ENCODE peak calls at places on chromosomes 6 and 20, in nine cellular contexts. One of them, this sample, is unnamed.
A peak's percentile ranks its signal among the peaks of the same experiment; 100 is the strongest.

GRCh38 chr6:154187203-154187602 is 148.2 kb downstream of the OPRM1 start:
- DNase-seq in prostate gland: no peak
- DNase-seq in SJSA1: no peak
- DNase-seq in spleen: no peak
- DNase-seq in neural progenitor cell: no peak
- DNase-seq in NT2/D1: no peak
- DNase-seq in cardiac muscle cell: no peak
- DNase-seq in left ventricle myocardium inferior: no peak
- DNase-seq in PC-3: no peak
- DNase-seq in this sample: no peak

GRCh38 chr20:54909702-54910101 is 434.3 kb downstream of the DOK5 start:
- DNase-seq in PC-3: no peak
- DNase-seq in neural progenitor cell: no peak
- DNase-seq in cardiac muscle cell: no peak
- DNase-seq in NT2/D1: no peak
- DNase-seq in prostate gland: no peak
- DNase-seq in SJSA1: no peak
- DNase-seq in left ventricle myocardium inferior: no peak
- DNase-seq in spleen: no peak
- DNase-seq in this sample: no peak

GRCh38 chr6:44512868-44513641 is 125.5 kb downstream of the CDC5L start:
- DNase-seq in left ventricle myocardium inferior: no peak
- DNase-seq in SJSA1: peak; percentile 41
- DNase-seq in PC-3: peak; percentile 25
- DNase-seq in cardiac muscle cell: no peak
- DNase-seq in neural progenitor cell: no peak
- DNase-seq in prostate gland: no peak
- DNase-seq in NT2/D1: no peak
- DNase-seq in spleen: no peak
- DNase-seq in this sample: no peak

GRCh38 chr6:142374965-142375733 is 73.3 kb downstream of the ADGRG6 start:
- DNase-seq in spleen: no peak
- DNase-seq in SJSA1: peak; percentile 60
- DNase-seq in NT2/D1: no peak
- DNase-seq in prostate gland: no peak
- DNase-seq in cardiac muscle cell: peak; percentile 43
- DNase-seq in left ventricle myocardium inferior: no peak
- DNase-seq in neural progenitor cell: no peak
- DNase-seq in PC-3: peak; percentile 95
- DNase-seq in this sample: no peak

GRCh38 chr6:158002249-158002950 is 20.7 kb downstream of the SYNJ2 start:
- DNase-seq in cardiac muscle cell: no peak
- DNase-seq in spleen: peak; percentile 46
- DNase-seq in NT2/D1: no peak
- DNase-seq in left ventricle myocardium inferior: peak; percentile 9
- DNase-seq in neural progenitor cell: no peak
- DNase-seq in PC-3: peak; percentile 79
- DNase-seq in prostate gland: peak; percentile 75
- DNase-seq in SJSA1: no peak
- DNase-seq in this sample: no peak

GRCh38 chr6:130945401-130945919 is 117.6 kb downstream of the EPB41L2 start:
- DNase-seq in spleen: no peak
- DNase-seq in NT2/D1: no peak
- DNase-seq in PC-3: peak; percentile 10
- DNase-seq in left ventricle myocardium inferior: no peak
- DNase-seq in cardiac muscle cell: no peak
- DNase-seq in prostate gland: no peak
- DNase-seq in SJSA1: no peak
- DNase-seq in neural progenitor cell: no peak
- DNase-seq in this sample: no peak

GRCh38 chr20:19598117-19598516 is 159.9 kb upstream of the RIN2 start:
- DNase-seq in prostate gland: no peak
- DNase-seq in spleen: no peak
- DNase-seq in SJSA1: no peak
- DNase-seq in neural progenitor cell: no peak
- DNase-seq in cardiac muscle cell: no peak
- DNase-seq in NT2/D1: peak; percentile 44
- DNase-seq in left ventricle myocardium inferior: no peak
- DNase-seq in PC-3: no peak
- DNase-seq in this sample: no peak

GRCh38 chr6:152356659-152357058 is 280.5 kb downstream of the SYNE1 start:
- DNase-seq in neural progenitor cell: peak; percentile 53
- DNase-seq in cardiac muscle cell: no peak
- DNase-seq in prostate gland: no peak
- DNase-seq in SJSA1: no peak
- DNase-seq in left ventricle myocardium inferior: no peak
- DNase-seq in PC-3: peak; percentile 62
- DNase-seq in NT2/D1: peak; percentile 15
- DNase-seq in spleen: no peak
- DNase-seq in this sample: no peak

GRCh38 chr20:45470939-45471338 is 1.4 kb downstream of the WFDC2 start:
- DNase-seq in SJSA1: no peak
- DNase-seq in NT2/D1: no peak
- DNase-seq in neural progenitor cell: peak; percentile 33
- DNase-seq in left ventricle myocardium inferior: no peak
- DNase-seq in spleen: no peak
- DNase-seq in prostate gland: no peak
- DNase-seq in cardiac muscle cell: peak; percentile 17
- DNase-seq in PC-3: no peak
- DNase-seq in this sample: no peak

GRCh38 chr6:84847349-84848160 is 83.2 kb upstream of the TBX18 start:
- DNase-seq in PC-3: peak; percentile 25
- DNase-seq in NT2/D1: no peak
- DNase-seq in prostate gland: no peak
- DNase-seq in spleen: no peak
- DNase-seq in neural progenitor cell: no peak
- DNase-seq in cardiac muscle cell: no peak
- DNase-seq in SJSA1: no peak
- DNase-seq in left ventricle myocardium inferior: no peak
- DNase-seq in this sample: no peak

GRCh38 chr6:37172991-37173572 is 3.1 kb downstream of the PIM1 start:
- DNase-seq in spleen: no peak
- DNase-seq in left ventricle myocardium inferior: no peak
- DNase-seq in PC-3: no peak
- DNase-seq in SJSA1: no peak
- DNase-seq in NT2/D1: no peak
- DNase-seq in cardiac muscle cell: no peak
- DNase-seq in prostate gland: no peak
- DNase-seq in neural progenitor cell: no peak
- DNase-seq in this sample: no peak

GRCh38 chr20:5710551-5710950 is 39.6 kb upstream of the SHLD1 start:
- DNase-seq in prostate gland: no peak
- DNase-seq in PC-3: no peak
- DNase-seq in NT2/D1: no peak
- DNase-seq in cardiac muscle cell: no peak
- DNase-seq in SJSA1: no peak
- DNase-seq in neural progenitor cell: no peak
- DNase-seq in spleen: no peak
- DNase-seq in left ventricle myocardium inferior: no peak
- DNase-seq in this sample: no peak

GRCh38 chr20:44002861-44003260 is 88.2 kb downstream of the TOX2 start:
- DNase-seq in left ventricle myocardium inferior: no peak
- DNase-seq in PC-3: no peak
- DNase-seq in NT2/D1: no peak
- DNase-seq in cardiac muscle cell: no peak
- DNase-seq in SJSA1: no peak
- DNase-seq in neural progenitor cell: no peak
- DNase-seq in spleen: no peak
- DNase-seq in prostate gland: no peak
- DNase-seq in this sample: no peak

GRCh38 chr6:147204843-147205311 is 660 bp downstream of the STXBP5 start:
- DNase-seq in PC-3: peak; percentile 50
- DNase-seq in SJSA1: no peak
- DNase-seq in spleen: no peak
- DNase-seq in cardiac muscle cell: no peak
- DNase-seq in neural progenitor cell: no peak
- DNase-seq in left ventricle myocardium inferior: no peak
- DNase-seq in NT2/D1: no peak
- DNase-seq in prostate gland: no peak
- DNase-seq in this sample: no peak

GRCh38 chr6:33212857-33213165 is 4.5 kb downstream of the RING1 start:
- DNase-seq in PC-3: no peak
- DNase-seq in neural progenitor cell: no peak
- DNase-seq in NT2/D1: no peak
- DNase-seq in SJSA1: no peak
- DNase-seq in spleen: no peak
- DNase-seq in left ventricle myocardium inferior: no peak
- DNase-seq in prostate gland: no peak
- DNase-seq in cardiac muscle cell: no peak
- DNase-seq in this sample: no peak

GRCh38 chr6:50864601-50865000 is 45.9 kb downstream of the TFAP2B start:
- DNase-seq in neural progenitor cell: no peak
- DNase-seq in left ventricle myocardium inferior: no peak
- DNase-seq in NT2/D1: no peak
- DNase-seq in prostate gland: no peak
- DNase-seq in PC-3: no peak
- DNase-seq in SJSA1: no peak
- DNase-seq in spleen: no peak
- DNase-seq in cardiac muscle cell: no peak
- DNase-seq in this sample: no peak

DNA sequence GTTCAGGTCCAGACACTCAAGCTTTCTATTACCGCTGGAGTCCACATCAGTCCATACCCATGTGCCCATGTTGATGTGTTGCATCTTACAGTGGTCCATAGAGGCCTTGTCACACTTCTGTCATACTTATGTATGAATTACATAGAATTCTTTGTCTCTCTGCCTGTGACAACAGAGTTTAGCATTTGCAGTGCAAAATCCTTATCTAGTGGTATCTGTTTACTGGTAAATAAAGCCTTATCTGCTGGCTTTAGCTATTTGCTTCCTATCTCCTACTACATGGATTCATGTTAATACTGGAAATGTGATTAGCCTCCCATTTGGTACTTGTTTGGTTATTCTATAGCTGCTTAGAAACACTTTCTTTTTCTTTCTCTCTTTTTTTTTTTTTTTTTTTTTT is 49.8 kb downstream of the TFAP2B start:
- DNase-seq in NT2/D1: no peak
- DNase-seq in SJSA1: no peak
- DNase-seq in prostate gland: no peak
- DNase-seq in cardiac muscle cell: no peak
- DNase-seq in neural progenitor cell: no peak
- DNase-seq in left ventricle myocardium inferior: no peak
- DNase-seq in spleen: no peak
- DNase-seq in PC-3: no peak
- DNase-seq in this sample: no peak
- H3K27me3 ChIP-seq in NT2/D1: no peaks in the 10 kb centered on the region
- H3K27me3 ChIP-seq in SJSA1: no peaks in the 10 kb centered on the region
- H3K27me3 ChIP-seq in prostate gland: no peaks in the 10 kb centered on the region
- H3K27me3 ChIP-seq in cardiac muscle cell: no peaks in the 10 kb centered on the region
- H3K27me3 ChIP-seq in neural progenitor cell: no peaks in the 10 kb centered on the region
- H3K27me3 ChIP-seq in left ventricle myocardium inferior: no peaks in the 10 kb centered on the region
- H3K27me3 ChIP-seq in spleen: no peaks in the 10 kb centered on the region
- H3K27me3 ChIP-seq in PC-3: peaks cover 3% of the 10 kb centered on the region
- H3K27me3 ChIP-seq in this sample: no peaks in the 10 kb centered on the region

GRCh38 chr6:35729722-35730121 is 7.1 kb upstream of the ARMC12 start:
- DNase-seq in spleen: no peak
- DNase-seq in left ventricle myocardium inferior: no peak
- DNase-seq in cardiac muscle cell: no peak
- DNase-seq in prostate gland: no peak
- DNase-seq in PC-3: no peak
- DNase-seq in SJSA1: no peak
- DNase-seq in neural progenitor cell: no peak
- DNase-seq in NT2/D1: no peak
- DNase-seq in this sample: no peak
- H3K4me1 ChIP-seq in spleen: peaks cover 98% of the 10 kb centered on the region
- H3K4me1 ChIP-seq in left ventricle myocardium inferior: peaks cover 88% of the 10 kb centered on the region
- H3K4me1 ChIP-seq in cardiac muscle cell: peaks cover 35% of the 10 kb centered on the region
- H3K4me1 ChIP-seq in prostate gland: peaks cover 74% of the 10 kb centered on the region
- H3K4me1 ChIP-seq in PC-3: peaks cover 27% of the 10 kb centered on the region
- H3K4me1 ChIP-seq in SJSA1: peaks cover 24% of the 10 kb centered on the region
- H3K4me1 ChIP-seq in neural progenitor cell: peaks cover 68% of the 10 kb centered on the region
- H3K4me1 ChIP-seq in NT2/D1: peaks cover 5% of the 10 kb centered on the region
- H3K4me1 ChIP-seq in this sample: peaks cover 96% of the 10 kb centered on the region

DNA sequence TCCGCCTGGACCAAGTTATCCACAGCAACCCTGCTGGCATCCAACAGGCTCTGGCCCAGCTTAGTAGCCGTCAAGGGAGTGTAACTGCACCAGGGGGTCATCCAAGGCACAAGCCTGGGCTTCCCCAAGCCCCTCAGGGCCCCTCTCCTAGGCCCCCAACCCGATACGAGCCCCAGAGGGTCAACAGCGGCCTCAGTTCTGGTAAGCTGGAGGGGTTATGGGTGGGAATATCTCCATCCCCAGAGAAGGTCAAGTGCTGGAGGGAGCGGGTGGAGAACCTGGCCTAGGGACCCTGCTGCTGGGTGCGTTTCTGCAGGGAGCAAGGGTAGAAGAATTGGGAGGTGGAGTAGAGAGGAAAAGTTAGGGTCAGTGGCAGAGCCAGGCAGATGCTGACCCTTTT is 12.9 kb downstream of the PRRC2A start:
- DNase-seq in left ventricle myocardium inferior: no peak
- DNase-seq in SJSA1: no peak
- DNase-seq in spleen: no peak
- DNase-seq in NT2/D1: no peak
- DNase-seq in prostate gland: no peak
- DNase-seq in neural progenitor cell: no peak
- DNase-seq in cardiac muscle cell: no peak
- DNase-seq in PC-3: no peak
- DNase-seq in this sample: no peak
- H3K36me3 ChIP-seq in left ventricle myocardium inferior: peaks cover 98% of the 10 kb centered on the region
- H3K36me3 ChIP-seq in SJSA1: peaks cover 97% of the 10 kb centered on the region
- H3K36me3 ChIP-seq in spleen: peaks cover 100% of the 10 kb centered on the region
- H3K36me3 ChIP-seq in NT2/D1: peaks cover 94% of the 10 kb centered on the region
- H3K36me3 ChIP-seq in prostate gland: peaks cover 44% of the 10 kb centered on the region
- H3K36me3 ChIP-seq in neural progenitor cell: peaks cover 10% of the 10 kb centered on the region
- H3K36me3 ChIP-seq in cardiac muscle cell: peaks cover 90% of the 10 kb centered on the region
- H3K36me3 ChIP-seq in PC-3: peaks cover 90% of the 10 kb centered on the region
- H3K36me3 ChIP-seq in this sample: peaks cover 100% of the 10 kb centered on the region

GRCh38 chr20:61121661-61122060 is 130.4 kb upstream of the CDH4 start:
- DNase-seq in SJSA1: no peak
- DNase-seq in spleen: no peak
- DNase-seq in NT2/D1: no peak
- DNase-seq in left ventricle myocardium inferior: no peak
- DNase-seq in cardiac muscle cell: no peak
- DNase-seq in PC-3: no peak
- DNase-seq in neural progenitor cell: no peak
- DNase-seq in prostate gland: no peak
- DNase-seq in this sample: no peak
- H3K27me3 ChIP-seq in SJSA1: no peaks in the 10 kb centered on the region
- H3K27me3 ChIP-seq in spleen: peaks cover 7% of the 10 kb centered on the region
- H3K27me3 ChIP-seq in NT2/D1: peaks cover 89% of the 10 kb centered on the region
- H3K27me3 ChIP-seq in left ventricle myocardium inferior: peaks cover 17% of the 10 kb centered on the region
- H3K27me3 ChIP-seq in cardiac muscle cell: no peaks in the 10 kb centered on the region
- H3K27me3 ChIP-seq in PC-3: peaks cover 20% of the 10 kb centered on the region
- H3K27me3 ChIP-seq in neural progenitor cell: no peaks in the 10 kb centered on the region
- H3K27me3 ChIP-seq in prostate gland: no peaks in the 10 kb centered on the region
- H3K27me3 ChIP-seq in this sample: peaks cover 15% of the 10 kb centered on the region